ENCODE peak calls at places on chromosomes 13 and 19, in six cellular contexts. Y, F, I, B, W and P are unnamed samples. For H3K9me3 and H3K4me1, the result is how much of the 10 kb centered on the place peaks cover.

GRCh38 chr13:99935772-99936171 is 35.8 kb downstream of the ZIC5 start:
- DNase-seq in Y (no peak), F (no peak), I (no peak), B (no peak), W (no peak), P (no peak)

GRCh38 chr13:84651288-84651687 is 769.0 kb upstream of the SLITRK1 start:
- DNase-seq in Y (no peak), F (no peak), I (peak), B (peak), W (no peak), P (no peak)

GRCh38 chr19:2986951-2987491 is 9.7 kb downstream of the TLE6 start:
- DNase-seq in Y (no peak), F (no peak), I (no peak), B (no peak), W (no peak), P (no peak)

GRCh38 chr19:19464339-19465098 is 50.8 kb downstream of the TSSK6 start:
- DNase-seq in Y (no peak), F (no peak), I (no peak), B (peak), W (peak), P (no peak)

GRCh38 chr19:18223860-18224524 is 2.2 kb downstream of the PDE4C start:
- DNase-seq in Y (peak), F (no peak), I (peak), B (no peak), W (peak), P (peak)

GRCh38 chr13:51148223-51148951 is 37.3 kb upstream of the C13orf42 start:
- DNase-seq in Y (no peak), F (no peak), I (no peak), B (no peak), W (no peak), P (no peak)

GRCh38 chr19:12913871-12914690 is 5.0 kb downstream of the SYCE2 start:
- DNase-seq in Y (peak), F (peak), I (peak), B (peak), W (no peak), P (no peak)

GRCh38 chr19:29596885-29597525 is 9.1 kb upstream of the POP4 start:
- DNase-seq in Y (no peak), F (no peak), I (no peak), B (peak), W (no peak), P (no peak)

GRCh38 chr19:39398297-39398864 is 7.2 kb downstream of the MED29 start:
- DNase-seq in Y (peak), F (peak), I (peak), B (peak), W (peak), P (peak)

GRCh38 chr19:8208119-8208709 is 956 bp upstream of the CERS4 start:
- DNase-seq in Y (peak), F (no peak), I (no peak), B (no peak), W (peak), P (no peak)

GRCh38 chr19:10699650-10700335 is 1.4 kb upstream of the QTRT1 start:
- DNase-seq in Y (no peak), F (peak), I (peak), B (peak), W (peak), P (no peak)

GRCh38 chr19:49950956-49951526 is 9.9 kb downstream of the SIGLEC11 start:
- DNase-seq in Y (no peak), F (no peak), I (no peak), B (no peak), W (peak), P (no peak)

GRCh38 chr19:10553943-10554381 is 10.3 kb downstream of the ATG4D start:
- DNase-seq in Y (no peak), F (peak), I (peak), B (no peak), W (no peak), P (no peak)

GRCh38 chr13:42728507-42729180 is 52.7 kb upstream of the FAM216B start:
- DNase-seq in Y (no peak), F (no peak), I (no peak), B (no peak), W (no peak), P (no peak)

GRCh38 chr19:13079542-13079986 is 23.1 kb downstream of the LYL1 start:
- DNase-seq in Y (peak), F (no peak), I (peak), B (no peak), W (peak), P (peak)

GRCh38 chr13:102028846-102029245 is 373.0 kb downstream of the FGF14 start:
- DNase-seq in Y (no peak), F (no peak), I (no peak), B (no peak), W (no peak), P (no peak)

GRCh38 chr19:40467007-40467565 is 285 bp downstream of the SPTBN4 start:
- DNase-seq in Y (peak), F (peak), I (no peak), B (no peak), W (peak), P (peak)

DNA sequence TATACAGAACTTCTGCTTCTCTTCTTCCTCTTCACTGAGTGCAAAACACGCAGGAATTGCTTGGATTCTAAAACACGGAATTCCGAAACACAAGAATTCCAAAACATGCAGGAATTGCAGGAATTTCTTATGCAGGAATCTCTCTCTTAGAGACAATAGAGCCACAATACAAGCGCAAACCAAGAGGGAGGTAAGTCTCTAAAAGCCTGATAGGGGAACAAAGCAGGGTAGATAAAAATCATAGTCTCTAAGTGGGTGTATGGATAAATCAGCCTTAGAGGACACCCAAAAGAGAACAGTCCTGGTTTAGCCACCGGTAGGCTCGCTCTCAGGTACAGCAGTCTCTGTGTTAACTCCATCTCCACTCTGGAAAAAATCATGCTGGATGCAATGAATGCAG is 112.9 kb downstream of the LHFPL6 start:
- DNase-seq in Y (no peak), F (no peak), I (no peak), B (no peak), W (no peak), P (no peak)
- H3K9me3 ChIP-seq in Y (under half), F (under half), I (under half), B (under half), W (under half), P (under half)

DNA sequence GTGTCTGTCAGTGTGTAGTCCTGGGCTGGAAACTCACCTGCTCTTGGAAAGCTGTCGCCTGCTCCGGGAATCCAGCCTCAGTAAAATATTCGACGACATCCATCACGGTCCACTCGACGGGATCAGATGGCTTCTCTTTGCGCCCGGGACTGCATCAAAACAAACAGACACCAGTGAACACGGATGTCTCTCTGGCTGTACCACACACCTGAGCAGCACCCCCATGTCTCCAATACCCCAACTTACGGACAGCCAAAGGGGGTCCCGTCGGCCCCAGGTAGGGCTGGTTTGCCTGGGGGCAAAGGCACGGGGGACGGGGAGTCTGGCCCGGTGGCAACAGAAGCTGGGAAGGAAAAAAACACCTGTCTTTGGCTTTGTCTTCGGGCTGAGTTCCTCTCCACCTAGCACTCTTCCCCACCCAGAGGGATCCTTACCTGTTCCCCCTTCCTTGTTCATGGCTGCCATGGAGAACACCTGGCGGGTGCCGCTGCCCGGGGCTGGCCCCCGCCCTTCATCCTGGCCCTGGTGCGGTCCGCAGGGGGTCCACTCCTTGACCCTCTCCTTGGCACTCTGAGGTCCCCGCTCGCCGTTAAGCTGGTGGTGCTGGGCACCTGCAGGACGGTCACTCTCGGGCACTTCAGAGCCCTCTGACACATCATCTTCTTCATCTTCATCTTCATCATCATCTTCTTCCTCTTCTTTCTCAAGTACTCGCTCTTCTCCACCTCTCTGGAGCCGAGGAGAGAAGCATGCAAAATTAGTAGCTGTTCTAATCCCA is 1.7 kb downstream of the SAMD1 start:
- DNase-seq in Y (no peak), F (no peak), I (no peak), B (no peak), W (no peak), P (no peak)
- H3K4me3 ChIP-seq in Y (peak), F (no peak), I (peak), B (peak), W (peak), P (peak)

DNA sequence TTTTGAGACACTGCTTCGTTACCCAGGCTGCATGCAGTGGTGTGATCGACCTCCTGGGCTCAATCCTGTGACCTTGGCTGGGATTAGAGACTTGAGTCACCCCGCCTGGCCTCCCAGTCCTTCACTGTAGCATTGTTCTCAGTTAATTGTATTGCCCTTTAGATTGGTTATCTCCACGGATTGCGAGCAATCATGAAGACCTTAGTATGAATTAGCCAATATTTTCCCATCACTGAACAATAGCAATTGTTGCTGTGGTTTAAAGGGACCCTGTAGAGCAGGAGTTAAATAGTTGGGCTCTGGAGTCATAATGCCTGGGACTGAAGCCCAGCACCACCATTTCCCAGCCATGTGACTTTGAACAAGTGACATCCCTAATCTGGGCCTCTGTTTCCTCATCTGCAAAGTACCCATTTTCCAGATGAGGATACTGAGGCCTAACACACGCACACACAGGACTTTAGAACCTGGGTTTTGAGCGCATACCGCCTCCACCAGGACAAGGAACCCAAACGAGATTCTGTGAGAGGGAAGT is 8.4 kb downstream of the PPP1R14A start:
- DNase-seq in Y (no peak), F (no peak), I (peak), B (peak), W (no peak), P (no peak)
- H3K4me1 ChIP-seq in Y (half or more), F (under half), I (under half), B (under half), W (under half), P (under half)

GRCh38 chr19:43906774-43907173 is 28.3 kb downstream of the ZNF45 start:
- DNase-seq in Y (no peak), F (no peak), I (no peak), B (no peak), W (no peak), P (no peak)
- H3K9me3 ChIP-seq in Y (under half), F (under half), I (under half), B (under half), W (half or more), P (half or more)

DNA sequence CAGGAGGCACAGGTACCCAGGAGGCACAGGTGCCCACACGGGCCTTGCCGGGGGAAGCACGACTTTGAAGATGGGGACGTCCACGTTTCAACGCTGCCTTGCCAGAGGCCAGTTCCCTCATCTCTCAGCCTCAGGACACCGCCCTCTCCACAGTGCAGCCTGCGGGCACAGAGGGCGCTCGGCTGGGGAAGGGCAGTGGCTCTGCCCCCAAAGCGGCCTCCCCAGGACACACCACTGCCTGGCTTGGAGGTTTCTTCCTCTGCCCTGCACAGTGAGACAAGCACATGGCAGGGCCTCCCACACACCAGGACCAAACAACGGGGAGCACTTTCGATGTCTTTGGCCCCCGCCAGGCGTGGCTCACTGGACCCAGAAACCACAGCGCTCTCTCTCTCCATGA is 73.0 kb downstream of the RASA3 start:
- DNase-seq in Y (no peak), F (no peak), I (no peak), B (no peak), W (no peak), P (no peak)
- H3K4me3 ChIP-seq in Y (no peak), F (no peak), I (no peak), B (no peak), W (no peak), P (no peak)

GRCh38 chr13:112720814-112721197 is 31.0 kb downstream of the ATP11A start:
- DNase-seq in Y (no peak), F (no peak), I (no peak), B (no peak), W (no peak), P (peak)
- H3K4me1 ChIP-seq in Y (under half), F (under half), I (under half), B (under half), W (half or more), P (half or more)

GRCh38 chr19:4077800-4078683 is 11.3 kb upstream of the ZBTB7A start:
- DNase-seq in Y (peak), F (peak), I (peak), B (no peak), W (peak), P (peak)

GRCh38 chr19:4071610-4072009 is 4.9 kb upstream of the ZBTB7A start:
- DNase-seq in Y (no peak), F (peak), I (no peak), B (no peak), W (no peak), P (no peak)

GRCh38 chr19:4080473-4080872 is 13.8 kb upstream of the ZBTB7A start:
- DNase-seq in Y (no peak), F (no peak), I (no peak), B (no peak), W (no peak), P (no peak)

GRCh38 chr19:4077011-4077382 is 10.3 kb upstream of the ZBTB7A start:
- DNase-seq in Y (no peak), F (peak), I (no peak), B (no peak), W (no peak), P (no peak)

GRCh38 chr19:4075373-4075772 is 8.7 kb upstream of the ZBTB7A start:
- DNase-seq in Y (no peak), F (no peak), I (no peak), B (no peak), W (peak), P (peak)
- H3K9me3 ChIP-seq in Y (under half), F (under half), I (under half), B (under half), W (under half), P (under half)

GRCh38 chr13:113976711-113977684 is 3.1 kb upstream of the C13orf46 start:
- DNase-seq in Y (peak), F (no peak), I (no peak), B (peak), W (peak), P (peak)
- H3K4me3 ChIP-seq in Y (no peak), F (no peak), I (no peak), B (no peak), W (no peak), P (no peak)